ENCODE peak calls at places on chromosome 12, in six cellular contexts. J is Peyer's patch, B is transverse colon, Y is cardiac muscle cell, R is PC-3, L is GM23248. T is an unnamed sample. For H3K4me1, the result is how much of the 10 kb centered on the place peaks cover.

GRCh38 chr12:5927732-5928516 is 17.1 kb downstream of the ANO2 start:
- DNase-seq in J (no peak), B (no peak), Y (no peak), R (no peak), L (no peak), T (no peak)

GRCh38 chr12:96890331-96890730 is 16.7 kb upstream of the NEDD1 start:
- DNase-seq in J (no peak), B (no peak), Y (no peak), R (no peak), L (peak), T (no peak)

GRCh38 chr12:25364529-25365339 is 114.0 kb upstream of the KRAS start:
- DNase-seq in J (no peak), B (no peak), Y (no peak), R (no peak), L (no peak), T (no peak)

GRCh38 chr12:6224550-6224949 is 24.4 kb downstream of the CD9 start:
- DNase-seq in J (peak), B (peak), Y (no peak), R (peak), L (peak), T (peak)

GRCh38 chr12:64184216-64184615 is 37.9 kb downstream of the KICS2 start:
- DNase-seq in J (no peak), B (no peak), Y (peak), R (no peak), L (no peak), T (no peak)

GRCh38 chr12:1122803-1123202 is 131.8 kb downstream of the ERC1 start:
- DNase-seq in J (no peak), B (no peak), Y (peak), R (no peak), L (no peak), T (no peak)

GRCh38 chr12:131046813-131047788 is 93.4 kb downstream of the ADGRD1 start:
- DNase-seq in J (no peak), B (no peak), Y (no peak), R (no peak), L (peak), T (peak)

GRCh38 chr12:52532636-52533035 is 12.4 kb upstream of the KRT5 start:
- DNase-seq in J (no peak), B (no peak), Y (no peak), R (no peak), L (no peak), T (no peak)

GRCh38 chr12:25764892-25765291 is 193.6 kb upstream of the RASSF8 start:
- DNase-seq in J (no peak), B (no peak), Y (no peak), R (no peak), L (no peak), T (no peak)

GRCh38 chr12:88309546-88309945 is 167.4 kb downstream of the TMTC3 start:
- DNase-seq in J (no peak), B (no peak), Y (no peak), R (peak), L (peak), T (no peak)

GRCh38 chr12:52689239-52689638 is 9.0 kb upstream of the KRT1 start:
- DNase-seq in J (no peak), B (no peak), Y (no peak), R (no peak), L (no peak), T (no peak)

GRCh38 chr12:93591137-93591868 is 18.8 kb downstream of the SOCS2 start:
- DNase-seq in J (peak), B (peak), Y (peak), R (peak), L (peak), T (peak)

GRCh38 chr12:55188974-55189556 is 31.8 kb upstream of the OR10A7 start:
- DNase-seq in J (no peak), B (peak), Y (peak), R (peak), L (peak), T (no peak)

GRCh38 chr12:67482751-67483661 is 165.5 kb upstream of the DYRK2 start:
- DNase-seq in J (peak), B (peak), Y (peak), R (peak), L (peak), T (peak)

GRCh38 chr12:5442251-5443006 is 10.5 kb downstream of the NTF3 start:
- DNase-seq in J (no peak), B (no peak), Y (peak), R (peak), L (peak), T (no peak)

GRCh38 chr12:95118788-95119179 is 45.4 kb upstream of the NR2C1 start:
- DNase-seq in J (no peak), B (no peak), Y (no peak), R (peak), L (no peak), T (no peak)

GRCh38 chr12:112716099-112717093 is 75.2 kb upstream of the RPH3A start:
- DNase-seq in J (no peak), B (no peak), Y (peak), R (no peak), L (peak), T (no peak)

GRCh38 chr12:58443981-58444371 is 476.3 kb downstream of the LRIG3 start:
- DNase-seq in J (no peak), B (peak), Y (no peak), R (no peak), L (no peak), T (no peak)

GRCh38 chr12:97941686-97942354 is 479.2 kb downstream of the RMST start:
- DNase-seq in J (no peak), B (no peak), Y (no peak), R (peak), L (no peak), T (no peak)
- H3K4me1 ChIP-seq in J (under half), B (under half), Y (under half), R (under half), L (under half), T (under half)

GRCh38 chr12:77060883-77061240 is 4.5 kb downstream of the E2F7 start:
- DNase-seq in J (no peak), B (no peak), Y (no peak), R (no peak), L (no peak), T (no peak)

GRCh38 chr12:77062846-77063461 is 2.4 kb downstream of the E2F7 start:
- DNase-seq in J (no peak), B (no peak), Y (no peak), R (peak), L (no peak), T (no peak)

GRCh38 chr12:77060136-77060882 is 5.1 kb downstream of the E2F7 start:
- DNase-seq in J (peak), B (no peak), Y (no peak), R (no peak), L (no peak), T (no peak)

GRCh38 chr12:77064891-77065360 is 443 bp downstream of the E2F7 start:
- DNase-seq in J (no peak), B (no peak), Y (no peak), R (no peak), L (no peak), T (no peak)

DNA sequence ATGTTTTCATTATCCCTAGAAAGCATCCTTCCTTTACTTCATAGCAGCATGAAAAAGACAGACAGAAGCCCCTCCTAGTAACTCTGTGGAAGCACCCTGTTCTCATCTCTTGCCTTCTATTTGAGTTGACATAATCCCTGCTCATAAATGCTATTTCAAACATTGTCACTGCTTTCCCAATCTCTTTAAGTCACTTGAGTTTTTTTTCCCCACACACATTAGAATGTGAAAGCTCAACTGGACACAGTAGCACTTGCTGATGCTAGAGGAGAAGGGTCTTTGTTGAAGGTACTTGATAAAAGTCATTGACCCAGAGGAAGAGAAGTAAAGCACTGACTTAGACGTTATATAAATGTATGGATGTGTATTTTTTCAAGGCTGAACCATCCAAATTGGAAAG is 3.0 kb downstream of the E2F7 start:
- DNase-seq in J (no peak), B (no peak), Y (no peak), R (no peak), L (no peak), T (no peak)
- H3K4me3 ChIP-seq in J (no peak), B (no peak), Y (no peak), R (peak), L (no peak), T (peak)

GRCh38 chr12:47318963-47319362 is 239.2 kb upstream of the AMIGO2 start:
- DNase-seq in J (no peak), B (no peak), Y (no peak), R (no peak), L (no peak), T (no peak)
- H3K27ac ChIP-seq in J (no peak), B (no peak), Y (no peak), R (no peak), L (no peak), T (no peak)

GRCh38 chr12:8081921-8082577 is at the start of gene NECAP1:
- DNase-seq in J (peak), B (peak), Y (peak), R (peak), L (peak), T (peak)

GRCh38 chr12:8078916-8079315 is 3.2 kb upstream of the NECAP1 start:
- DNase-seq in J (no peak), B (no peak), Y (no peak), R (no peak), L (no peak), T (no peak)

GRCh38 chr12:8078400-8078799 is 3.7 kb upstream of the NECAP1 start:
- DNase-seq in J (peak), B (peak), Y (peak), R (peak), L (peak), T (no peak)

GRCh38 chr12:8081228-8081920 is 700 bp upstream of the NECAP1 start:
- DNase-seq in J (no peak), B (peak), Y (peak), R (no peak), L (peak), T (no peak)

GRCh38 chr12:8080131-8080530 is 1.9 kb upstream of the NECAP1 start:
- DNase-seq in J (no peak), B (no peak), Y (no peak), R (no peak), L (no peak), T (no peak)
- H3K4me1 ChIP-seq in J (under half), B (under half), Y (under half), R (under half), L (under half), T (under half)

GRCh38 chr12:120376890-120377572 is 8.1 kb upstream of the MSI1 start:
- DNase-seq in J (no peak), B (no peak), Y (no peak), R (no peak), L (no peak), T (no peak)
- H3K4me3 ChIP-seq in J (no peak), B (no peak), Y (no peak), R (no peak), L (no peak), T (no peak)

GRCh38 chr12:123108682-123109066 is 42.2 kb downstream of the PITPNM2 start:
- DNase-seq in J (no peak), B (no peak), Y (no peak), R (no peak), L (no peak), T (no peak)
- H3K27ac ChIP-seq in J (peak), B (no peak), Y (no peak), R (no peak), L (no peak), T (peak)

GRCh38 chr12:50926415-50926814 is 25.9 kb upstream of the HIGD1C start:
- DNase-seq in J (no peak), B (no peak), Y (no peak), R (no peak), L (no peak), T (no peak)
- H3K4me1 ChIP-seq in J (under half), B (under half), Y (under half), R (under half), L (under half), T (half or more)

DNA sequence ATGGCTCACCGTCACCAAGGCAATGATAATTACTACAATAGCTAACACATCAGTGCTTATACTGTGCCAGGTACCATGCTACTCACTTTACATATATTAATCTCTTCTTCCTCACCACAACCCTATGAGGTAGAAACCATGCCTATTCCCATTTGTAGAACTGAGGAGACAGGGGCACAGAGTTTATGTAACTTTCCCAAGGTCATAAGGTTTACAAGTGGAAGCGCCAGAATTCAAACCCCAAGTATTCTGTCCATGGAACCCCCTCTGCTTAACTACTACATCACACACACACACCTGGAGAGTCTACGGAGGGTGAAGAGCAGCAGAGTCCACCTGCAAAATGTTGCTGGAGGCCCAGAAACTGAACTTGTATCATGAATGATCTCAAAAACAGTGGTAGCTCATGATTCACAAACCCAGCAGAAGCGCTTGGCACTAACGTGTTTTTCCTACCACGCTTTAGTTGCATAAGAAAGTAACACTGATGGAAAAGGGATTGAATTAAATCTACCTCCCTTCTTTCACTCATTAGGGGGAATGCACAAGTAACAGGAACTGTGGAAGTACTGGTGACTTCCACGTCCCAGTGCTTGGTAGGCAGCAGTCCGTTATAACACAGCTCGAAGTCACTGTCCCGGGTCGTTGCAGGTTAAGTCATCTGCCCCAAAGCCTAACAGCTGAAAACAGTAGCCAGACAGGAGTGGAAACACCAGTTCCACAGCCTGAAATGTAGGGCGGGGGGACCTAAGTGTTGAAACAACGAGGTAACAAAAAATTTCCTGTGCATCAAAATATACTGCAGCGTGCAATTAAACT is 2.0 kb downstream of the ITPR2 start:
- DNase-seq in J (no peak), B (no peak), Y (no peak), R (no peak), L (no peak), T (no peak)
- H3K4me3 ChIP-seq in J (no peak), B (peak), Y (no peak), R (no peak), L (no peak), T (peak)